ENCODE peak calls at places on chromosomes 12 and 14, in seven cellular contexts. One of them, this sample, is unnamed.

GRCh38 chr14:64035143-64035542 is 182.3 kb downstream of the SYNE2 start:
- DNase-seq in glutamatergic neuron: no peak
- DNase-seq in activated CD4-positive, alpha-beta T cell treated with anti-CD3 and anti-CD28 coated beads, Interleukin-2, amount 50 U/mL, for 1 hour: no peak
- DNase-seq in mucosa of descending colon: no peak
- DNase-seq in astrocyte of the spinal cord: peak
- DNase-seq in C1 segment of cervical spinal cord: no peak
- DNase-seq in nephron progenitor cell: no peak
- DNase-seq in this sample: no peak

GRCh38 chr12:43312991-43313505 is 239.0 kb downstream of the ADAMTS20 start:
- DNase-seq in glutamatergic neuron: no peak
- DNase-seq in activated CD4-positive, alpha-beta T cell treated with anti-CD3 and anti-CD28 coated beads, Interleukin-2, amount 50 U/mL, for 1 hour: no peak
- DNase-seq in mucosa of descending colon: no peak
- DNase-seq in astrocyte of the spinal cord: no peak
- DNase-seq in C1 segment of cervical spinal cord: no peak
- DNase-seq in nephron progenitor cell: no peak
- DNase-seq in this sample: no peak

GRCh38 chr14:89921896-89922548 is 32.5 kb downstream of the EFCAB11 start:
- DNase-seq in glutamatergic neuron: no peak
- DNase-seq in activated CD4-positive, alpha-beta T cell treated with anti-CD3 and anti-CD28 coated beads, Interleukin-2, amount 50 U/mL, for 1 hour: no peak
- DNase-seq in mucosa of descending colon: no peak
- DNase-seq in astrocyte of the spinal cord: peak
- DNase-seq in C1 segment of cervical spinal cord: no peak
- DNase-seq in nephron progenitor cell: no peak
- DNase-seq in this sample: peak

GRCh38 chr12:77357654-77358053 is 292.3 kb upstream of the E2F7 start:
- DNase-seq in glutamatergic neuron: no peak
- DNase-seq in activated CD4-positive, alpha-beta T cell treated with anti-CD3 and anti-CD28 coated beads, Interleukin-2, amount 50 U/mL, for 1 hour: no peak
- DNase-seq in mucosa of descending colon: no peak
- DNase-seq in astrocyte of the spinal cord: no peak
- DNase-seq in C1 segment of cervical spinal cord: no peak
- DNase-seq in nephron progenitor cell: no peak
- DNase-seq in this sample: no peak

GRCh38 chr12:124867389-124867930 is 3.8 kb upstream of the SCARB1 start:
- DNase-seq in glutamatergic neuron: no peak
- DNase-seq in activated CD4-positive, alpha-beta T cell treated with anti-CD3 and anti-CD28 coated beads, Interleukin-2, amount 50 U/mL, for 1 hour: no peak
- DNase-seq in mucosa of descending colon: no peak
- DNase-seq in astrocyte of the spinal cord: peak
- DNase-seq in C1 segment of cervical spinal cord: no peak
- DNase-seq in nephron progenitor cell: no peak
- DNase-seq in this sample: peak

GRCh38 chr12:64099430-64099829 is 122.7 kb downstream of the KICS2 start:
- DNase-seq in glutamatergic neuron: no peak
- DNase-seq in activated CD4-positive, alpha-beta T cell treated with anti-CD3 and anti-CD28 coated beads, Interleukin-2, amount 50 U/mL, for 1 hour: no peak
- DNase-seq in mucosa of descending colon: no peak
- DNase-seq in astrocyte of the spinal cord: peak
- DNase-seq in C1 segment of cervical spinal cord: no peak
- DNase-seq in nephron progenitor cell: no peak
- DNase-seq in this sample: peak

GRCh38 chr12:85755760-85756159 is 80.4 kb downstream of the RASSF9 start:
- DNase-seq in glutamatergic neuron: no peak
- DNase-seq in activated CD4-positive, alpha-beta T cell treated with anti-CD3 and anti-CD28 coated beads, Interleukin-2, amount 50 U/mL, for 1 hour: no peak
- DNase-seq in mucosa of descending colon: no peak
- DNase-seq in astrocyte of the spinal cord: no peak
- DNase-seq in C1 segment of cervical spinal cord: no peak
- DNase-seq in nephron progenitor cell: no peak
- DNase-seq in this sample: no peak

GRCh38 chr14:104176611-104177010 is 38.2 kb downstream of the KIF26A start:
- DNase-seq in glutamatergic neuron: no peak
- DNase-seq in activated CD4-positive, alpha-beta T cell treated with anti-CD3 and anti-CD28 coated beads, Interleukin-2, amount 50 U/mL, for 1 hour: no peak
- DNase-seq in mucosa of descending colon: no peak
- DNase-seq in astrocyte of the spinal cord: no peak
- DNase-seq in C1 segment of cervical spinal cord: no peak
- DNase-seq in nephron progenitor cell: no peak
- DNase-seq in this sample: no peak

GRCh38 chr12:119505001-119505400 is 88.6 kb upstream of the TMEM233 start:
- DNase-seq in glutamatergic neuron: no peak
- DNase-seq in activated CD4-positive, alpha-beta T cell treated with anti-CD3 and anti-CD28 coated beads, Interleukin-2, amount 50 U/mL, for 1 hour: no peak
- DNase-seq in mucosa of descending colon: no peak
- DNase-seq in astrocyte of the spinal cord: peak
- DNase-seq in C1 segment of cervical spinal cord: no peak
- DNase-seq in nephron progenitor cell: no peak
- DNase-seq in this sample: peak

GRCh38 chr14:33393155-33393894 is 454.6 kb downstream of the NPAS3 start:
- DNase-seq in glutamatergic neuron: peak
- DNase-seq in activated CD4-positive, alpha-beta T cell treated with anti-CD3 and anti-CD28 coated beads, Interleukin-2, amount 50 U/mL, for 1 hour: no peak
- DNase-seq in mucosa of descending colon: no peak
- DNase-seq in astrocyte of the spinal cord: peak
- DNase-seq in C1 segment of cervical spinal cord: no peak
- DNase-seq in nephron progenitor cell: peak
- DNase-seq in this sample: no peak

GRCh38 chr14:24238123-24238522 is 4.3 kb downstream of the TINF2 start:
- DNase-seq in glutamatergic neuron: no peak
- DNase-seq in activated CD4-positive, alpha-beta T cell treated with anti-CD3 and anti-CD28 coated beads, Interleukin-2, amount 50 U/mL, for 1 hour: no peak
- DNase-seq in mucosa of descending colon: peak
- DNase-seq in astrocyte of the spinal cord: no peak
- DNase-seq in C1 segment of cervical spinal cord: no peak
- DNase-seq in nephron progenitor cell: no peak
- DNase-seq in this sample: peak

GRCh38 chr12:64801381-64801780 is 23.1 kb upstream of the TBC1D30 start:
- DNase-seq in glutamatergic neuron: no peak
- DNase-seq in activated CD4-positive, alpha-beta T cell treated with anti-CD3 and anti-CD28 coated beads, Interleukin-2, amount 50 U/mL, for 1 hour: no peak
- DNase-seq in mucosa of descending colon: no peak
- DNase-seq in astrocyte of the spinal cord: no peak
- DNase-seq in C1 segment of cervical spinal cord: no peak
- DNase-seq in nephron progenitor cell: no peak
- DNase-seq in this sample: peak

GRCh38 chr12:121789233-121789781 is 4.2 kb downstream of the RHOF start:
- DNase-seq in glutamatergic neuron: no peak
- DNase-seq in activated CD4-positive, alpha-beta T cell treated with anti-CD3 and anti-CD28 coated beads, Interleukin-2, amount 50 U/mL, for 1 hour: no peak
- DNase-seq in mucosa of descending colon: peak
- DNase-seq in astrocyte of the spinal cord: no peak
- DNase-seq in C1 segment of cervical spinal cord: no peak
- DNase-seq in nephron progenitor cell: no peak
- DNase-seq in this sample: no peak

GRCh38 chr12:85639834-85640233 is 196.4 kb downstream of the RASSF9 start:
- DNase-seq in glutamatergic neuron: no peak
- DNase-seq in activated CD4-positive, alpha-beta T cell treated with anti-CD3 and anti-CD28 coated beads, Interleukin-2, amount 50 U/mL, for 1 hour: no peak
- DNase-seq in mucosa of descending colon: no peak
- DNase-seq in astrocyte of the spinal cord: no peak
- DNase-seq in C1 segment of cervical spinal cord: no peak
- DNase-seq in nephron progenitor cell: no peak
- DNase-seq in this sample: no peak

GRCh38 chr14:25094171-25094907 is 44.4 kb upstream of the STXBP6 start:
- DNase-seq in glutamatergic neuron: no peak
- DNase-seq in activated CD4-positive, alpha-beta T cell treated with anti-CD3 and anti-CD28 coated beads, Interleukin-2, amount 50 U/mL, for 1 hour: no peak
- DNase-seq in mucosa of descending colon: no peak
- DNase-seq in astrocyte of the spinal cord: no peak
- DNase-seq in C1 segment of cervical spinal cord: no peak
- DNase-seq in nephron progenitor cell: no peak
- DNase-seq in this sample: no peak

GRCh38 chr12:88202500-88202899 is 60.4 kb downstream of the TMTC3 start:
- DNase-seq in glutamatergic neuron: no peak
- DNase-seq in activated CD4-positive, alpha-beta T cell treated with anti-CD3 and anti-CD28 coated beads, Interleukin-2, amount 50 U/mL, for 1 hour: no peak
- DNase-seq in mucosa of descending colon: no peak
- DNase-seq in astrocyte of the spinal cord: no peak
- DNase-seq in C1 segment of cervical spinal cord: no peak
- DNase-seq in nephron progenitor cell: no peak
- DNase-seq in this sample: no peak

GRCh38 chr12:21416611-21417121 is 20.8 kb upstream of the PYROXD1 start:
- DNase-seq in glutamatergic neuron: no peak
- DNase-seq in activated CD4-positive, alpha-beta T cell treated with anti-CD3 and anti-CD28 coated beads, Interleukin-2, amount 50 U/mL, for 1 hour: no peak
- DNase-seq in mucosa of descending colon: no peak
- DNase-seq in astrocyte of the spinal cord: peak
- DNase-seq in C1 segment of cervical spinal cord: no peak
- DNase-seq in nephron progenitor cell: no peak
- DNase-seq in this sample: no peak

GRCh38 chr14:92294506-92294905 is 28.5 kb upstream of the SLC24A4 start:
- DNase-seq in glutamatergic neuron: no peak
- DNase-seq in activated CD4-positive, alpha-beta T cell treated with anti-CD3 and anti-CD28 coated beads, Interleukin-2, amount 50 U/mL, for 1 hour: no peak
- DNase-seq in mucosa of descending colon: no peak
- DNase-seq in astrocyte of the spinal cord: no peak
- DNase-seq in C1 segment of cervical spinal cord: no peak
- DNase-seq in nephron progenitor cell: no peak
- DNase-seq in this sample: no peak

GRCh38 chr12:3168775-3169221 is 91.6 kb downstream of the TSPAN9 start:
- DNase-seq in glutamatergic neuron: no peak
- DNase-seq in activated CD4-positive, alpha-beta T cell treated with anti-CD3 and anti-CD28 coated beads, Interleukin-2, amount 50 U/mL, for 1 hour: no peak
- DNase-seq in mucosa of descending colon: no peak
- DNase-seq in astrocyte of the spinal cord: peak
- DNase-seq in C1 segment of cervical spinal cord: no peak
- DNase-seq in nephron progenitor cell: no peak
- DNase-seq in this sample: peak

GRCh38 chr14:42222924-42223471 is 616.3 kb downstream of the LRFN5 start:
- DNase-seq in glutamatergic neuron: no peak
- DNase-seq in activated CD4-positive, alpha-beta T cell treated with anti-CD3 and anti-CD28 coated beads, Interleukin-2, amount 50 U/mL, for 1 hour: no peak
- DNase-seq in mucosa of descending colon: no peak
- DNase-seq in astrocyte of the spinal cord: peak
- DNase-seq in C1 segment of cervical spinal cord: no peak
- DNase-seq in nephron progenitor cell: no peak
- DNase-seq in this sample: peak

GRCh38 chr14:95304342-95304741 is 15.4 kb downstream of the CLMN start:
- DNase-seq in glutamatergic neuron: peak
- DNase-seq in activated CD4-positive, alpha-beta T cell treated with anti-CD3 and anti-CD28 coated beads, Interleukin-2, amount 50 U/mL, for 1 hour: no peak
- DNase-seq in mucosa of descending colon: no peak
- DNase-seq in astrocyte of the spinal cord: no peak
- DNase-seq in C1 segment of cervical spinal cord: no peak
- DNase-seq in nephron progenitor cell: no peak
- DNase-seq in this sample: no peak

GRCh38 chr14:101022121-101022520 is 118.6 kb upstream of the RTL1 start:
- DNase-seq in glutamatergic neuron: no peak
- DNase-seq in activated CD4-positive, alpha-beta T cell treated with anti-CD3 and anti-CD28 coated beads, Interleukin-2, amount 50 U/mL, for 1 hour: no peak
- DNase-seq in mucosa of descending colon: no peak
- DNase-seq in astrocyte of the spinal cord: no peak
- DNase-seq in C1 segment of cervical spinal cord: no peak
- DNase-seq in nephron progenitor cell: no peak
- DNase-seq in this sample: no peak

GRCh38 chr14:36655963-36656768 is 5.5 kb upstream of the PAX9 start:
- DNase-seq in glutamatergic neuron: peak
- DNase-seq in activated CD4-positive, alpha-beta T cell treated with anti-CD3 and anti-CD28 coated beads, Interleukin-2, amount 50 U/mL, for 1 hour: no peak
- DNase-seq in mucosa of descending colon: peak
- DNase-seq in astrocyte of the spinal cord: no peak
- DNase-seq in C1 segment of cervical spinal cord: no peak
- DNase-seq in nephron progenitor cell: peak
- DNase-seq in this sample: peak